ENCODE peak calls at places on chromosomes 13 and 19, in seven cellular contexts. J, L, S, W, B, A and H are unnamed samples.

GRCh38 chr13:99688776-99689175 is 187.5 kb downstream of the TM9SF2 start:
- DNase-seq in J (no peak), L (no peak), S (no peak), W (no peak), B (no peak), A (no peak), H (no peak)

GRCh38 chr13:23956106-23956505 is 58.8 kb upstream of the C1QTNF9B start:
- DNase-seq in J (peak; percentile 59), L (no peak), S (no peak), W (no peak), B (no peak), A (no peak), H (no peak)

GRCh38 chr13:36837354-36838092 is 18.5 kb downstream of the RFXAP start:
- DNase-seq in J (no peak), L (no peak), S (no peak), W (no peak), B (no peak), A (no peak), H (no peak)

GRCh38 chr13:107251321-107251720 is 683.4 kb upstream of the ARGLU1 start:
- DNase-seq in J (no peak), L (no peak), S (no peak), W (no peak), B (no peak), A (no peak), H (no peak)

GRCh38 chr19:1619703-1620102 is 14.4 kb upstream of the UQCR11 start:
- DNase-seq in J (no peak), L (no peak), S (no peak), W (no peak), B (no peak), A (no peak), H (no peak)

GRCh38 chr13:77480071-77480470 is 55.4 kb upstream of the SCEL start:
- DNase-seq in J (peak; percentile 10), L (no peak), S (no peak), W (no peak), B (no peak), A (no peak), H (no peak)

GRCh38 chr19:3696660-3696995 is 3.6 kb downstream of the PIP5K1C start:
- DNase-seq in J (no peak), L (no peak), S (no peak), W (no peak), B (no peak), A (no peak), H (no peak)

GRCh38 chr19:39588066-39588465 is 14.3 kb upstream of the LGALS13 start:
- DNase-seq in J (no peak), L (no peak), S (no peak), W (no peak), B (no peak), A (no peak), H (no peak)

GRCh38 chr13:87129602-87130300 is 541.4 kb upstream of the SLITRK5 start:
- DNase-seq in J (peak; percentile 78), L (no peak), S (no peak), W (no peak), B (no peak), A (no peak), H (no peak)

GRCh38 chr13:19984430-19985218 is 26.1 kb downstream of the ZMYM2 start:
- DNase-seq in J (peak; percentile 81), L (no peak), S (no peak), W (no peak), B (peak; percentile 34), A (no peak), H (no peak)

GRCh38 chr13:87147076-87147475 is 524.1 kb upstream of the SLITRK5 start:
- DNase-seq in J (peak; percentile 46), L (no peak), S (no peak), W (no peak), B (no peak), A (no peak), H (no peak)

GRCh38 chr13:87667686-87668085 is 3.5 kb upstream of the SLITRK5 start:
- DNase-seq in J (no peak), L (no peak), S (no peak), W (no peak), B (no peak), A (no peak), H (no peak)

GRCh38 chr13:30063892-30064291 is 213.5 kb upstream of the UBL3 start:
- DNase-seq in J (no peak), L (no peak), S (no peak), W (no peak), B (no peak), A (no peak), H (no peak)

GRCh38 chr19:54136086-54136863 is 1.3 kb upstream of the CNOT3 start:
- DNase-seq in J (no peak), L (no peak), S (no peak), W (no peak), B (no peak), A (no peak), H (no peak)

GRCh38 chr19:6739884-6740588 is 556 bp downstream of the TRIP10 start:
- DNase-seq in J (no peak), L (peak; percentile 51), S (peak; percentile 52), W (no peak), B (no peak), A (no peak), H (no peak)

GRCh38 chr13:43232866-43233265 is 209.5 kb downstream of the DNAJC15 start:
- DNase-seq in J (peak; percentile 79), L (no peak), S (no peak), W (no peak), B (no peak), A (peak; percentile 5), H (no peak)

GRCh38 chr19:1567848-1568227 is 287 bp downstream of the MEX3D start:
- DNase-seq in J (no peak), L (no peak), S (no peak), W (no peak), B (no peak), A (no peak), H (no peak)

GRCh38 chr13:110593430-110594130 is 21.8 kb upstream of the NAXD start:
- DNase-seq in J (peak; percentile 75), L (no peak), S (peak; percentile 27), W (peak; percentile 28), B (no peak), A (no peak), H (no peak)

GRCh38 chr19:5645409-5645808 is 22.5 kb downstream of the SAFB start:
- DNase-seq in J (no peak), L (no peak), S (no peak), W (no peak), B (no peak), A (no peak), H (no peak)

DNA sequence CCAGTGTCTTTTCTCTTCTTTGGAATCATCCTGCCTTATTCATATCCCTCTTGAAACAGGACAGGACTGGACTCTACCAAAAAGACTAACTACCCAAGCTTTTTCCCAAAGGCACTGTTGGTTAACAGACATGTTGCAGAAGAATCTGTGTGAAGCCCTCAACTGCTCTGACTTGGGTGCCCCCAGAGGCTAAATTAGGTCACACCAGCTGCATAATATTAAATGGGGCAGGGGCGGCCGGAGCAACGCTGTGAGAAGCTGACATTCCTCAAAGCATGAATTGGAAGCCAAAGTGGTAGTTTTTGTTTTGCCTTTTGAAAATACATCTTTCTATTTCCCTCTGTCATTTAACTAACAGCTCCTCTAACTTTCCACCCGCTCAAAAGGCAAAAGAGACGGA is 185.9 kb downstream of the LHFPL6 start:
- DNase-seq in J (no peak), L (peak; percentile 45), S (no peak), W (no peak), B (no peak), A (no peak), H (no peak)
- TF ChIP-seq CTCF in J (peak; percentile 32), L (peak; percentile 18), S (no peak), W (no peak), B (no peak), A (no peak), H (no peak)

DNA sequence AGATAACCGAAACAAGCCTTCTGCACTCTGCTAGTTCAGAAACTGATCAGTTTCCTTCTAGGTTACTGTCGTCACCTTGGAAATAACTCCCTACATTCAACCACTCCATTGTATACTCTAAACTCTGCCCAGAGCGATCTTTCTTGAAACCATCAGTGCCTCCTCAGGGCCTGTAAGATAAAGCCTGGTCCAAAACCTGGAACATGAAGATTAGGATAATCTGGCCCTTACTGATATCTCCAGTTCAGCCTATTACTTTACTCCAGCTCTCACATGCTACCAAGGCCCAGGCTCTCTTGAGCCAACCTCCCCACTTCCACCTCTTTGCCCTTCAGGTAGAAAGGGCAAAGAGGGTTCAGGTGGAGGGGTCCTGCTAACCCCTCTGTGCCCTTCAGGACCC is 125.3 kb upstream of the RXFP2 start:
- DNase-seq in J (no peak), L (no peak), S (no peak), W (no peak), B (no peak), A (no peak), H (no peak)
- TF ChIP-seq CTCF in J (no peak), L (no peak), S (no peak), W (no peak), B (no peak), A (no peak), H (no peak)

GRCh38 chr13:100880166-100880565 is 205.6 kb upstream of the TMTC4 start:
- DNase-seq in J (no peak), L (no peak), S (no peak), W (no peak), B (no peak), A (no peak), H (no peak)

GRCh38 chr13:100879255-100879654 is 204.7 kb upstream of the TMTC4 start:
- DNase-seq in J (no peak), L (no peak), S (no peak), W (no peak), B (no peak), A (no peak), H (no peak)

GRCh38 chr13:100881291-100881864 is 206.8 kb upstream of the TMTC4 start:
- DNase-seq in J (peak; percentile 19), L (no peak), S (no peak), W (no peak), B (no peak), A (no peak), H (no peak)

GRCh38 chr13:100887729-100888151 is 213.1 kb upstream of the TMTC4 start:
- DNase-seq in J (peak; percentile 73), L (no peak), S (no peak), W (no peak), B (no peak), A (no peak), H (no peak)

GRCh38 chr13:100883453-100883852 is 208.9 kb upstream of the TMTC4 start:
- DNase-seq in J (no peak), L (no peak), S (no peak), W (no peak), B (no peak), A (no peak), H (no peak)
- TF ChIP-seq CTCF in J (no peak), L (no peak), S (no peak), W (no peak), B (peak; percentile 3), A (no peak), H (no peak)

DNA sequence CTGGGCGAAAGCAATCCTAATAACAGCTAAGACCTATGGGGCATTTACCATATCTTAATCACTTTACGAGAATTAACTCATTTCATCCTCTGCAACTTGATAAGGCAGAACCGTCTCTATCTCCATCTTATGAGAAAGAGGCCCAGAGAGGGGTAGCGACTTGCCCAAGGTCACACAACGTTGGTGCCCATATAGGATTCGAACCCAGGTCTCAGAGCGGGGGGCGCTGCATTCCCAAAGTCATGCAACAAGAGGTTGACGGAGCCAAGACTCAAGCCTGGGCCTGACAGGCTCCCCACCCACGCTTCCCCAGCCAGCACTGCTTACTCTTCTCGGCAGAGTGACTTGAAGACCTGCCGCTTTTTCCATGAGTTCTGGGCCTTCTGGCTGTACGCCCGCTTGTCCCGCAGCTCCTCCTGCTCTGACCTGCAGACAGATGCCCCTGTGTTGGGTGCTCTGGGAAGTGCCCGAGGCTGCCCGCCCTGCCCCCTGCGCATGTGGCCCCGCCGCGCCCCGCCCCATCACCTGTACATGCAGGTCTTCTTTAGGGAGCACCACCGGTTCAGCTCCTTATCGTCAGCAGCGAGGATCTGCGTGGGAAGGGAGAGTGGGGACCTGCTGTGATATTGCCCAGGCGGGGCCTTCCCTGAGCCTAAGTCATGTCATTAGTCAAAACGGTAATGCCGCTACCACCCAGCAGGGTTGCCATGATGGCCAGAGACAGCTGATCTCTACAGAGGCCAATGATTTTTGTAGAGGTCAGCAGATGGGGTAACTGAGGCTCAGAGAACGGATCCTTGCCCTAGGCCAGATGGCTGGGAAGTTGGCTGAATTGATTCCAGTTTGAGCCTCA is 10.8 kb downstream of the KRI1 start:
- DNase-seq in J (no peak), L (no peak), S (no peak), W (no peak), B (no peak), A (no peak), H (no peak)
- TF ChIP-seq CTCF in J (peak; percentile 13), L (no peak), S (no peak), W (no peak), B (no peak), A (no peak), H (no peak)